ENCODE peak calls at places on chromosomes 7 and 10, in six cellular contexts. One of them, this sample, is unnamed.

GRCh38 chr7:98223898-98224700 is 12.9 kb downstream of the BHLHA15 start:
- DNase-seq in cardiac muscle cell: no peak
- DNase-seq in stomach: no peak
- DNase-seq in effector memory CD4-positive, alpha-beta T cell: no peak
- DNase-seq in fibroblast of villous mesenchyme: no peak
- DNase-seq in fibroblast of lung: no peak
- DNase-seq in this sample: no peak

GRCh38 chr7:151415375-151416112 is 5.7 kb upstream of the WDR86 start:
- DNase-seq in cardiac muscle cell: no peak
- DNase-seq in fibroblast of villous mesenchyme: peak
- DNase-seq in fibroblast of lung: no peak
- DNase-seq in stomach: no peak
- DNase-seq in effector memory CD4-positive, alpha-beta T cell: no peak
- DNase-seq in this sample: peak

GRCh38 chr10:128086003-128086863 is 40.0 kb downstream of the MKI67 start:
- DNase-seq in fibroblast of villous mesenchyme: no peak
- DNase-seq in cardiac muscle cell: no peak
- DNase-seq in fibroblast of lung: no peak
- DNase-seq in stomach: no peak
- DNase-seq in effector memory CD4-positive, alpha-beta T cell: no peak
- DNase-seq in this sample: peak

GRCh38 chr7:74216361-74216761 is 6.6 kb downstream of the LAT2 start:
- DNase-seq in fibroblast of villous mesenchyme: no peak
- DNase-seq in cardiac muscle cell: no peak
- DNase-seq in fibroblast of lung: no peak
- DNase-seq in stomach: no peak
- DNase-seq in effector memory CD4-positive, alpha-beta T cell: no peak
- DNase-seq in this sample: no peak

GRCh38 chr7:46559194-46559576 is 638.1 kb upstream of the IGFBP3 start:
- DNase-seq in fibroblast of villous mesenchyme: peak
- DNase-seq in stomach: no peak
- DNase-seq in effector memory CD4-positive, alpha-beta T cell: no peak
- DNase-seq in fibroblast of lung: peak
- DNase-seq in cardiac muscle cell: no peak
- DNase-seq in this sample: peak

GRCh38 chr7:47513741-47514241 is 68.1 kb downstream of the TNS3 start:
- DNase-seq in stomach: no peak
- DNase-seq in fibroblast of lung: peak
- DNase-seq in effector memory CD4-positive, alpha-beta T cell: no peak
- DNase-seq in cardiac muscle cell: peak
- DNase-seq in fibroblast of villous mesenchyme: peak
- DNase-seq in this sample: peak

GRCh38 chr7:149497467-149498261 is at the start of gene ZNF746:
- DNase-seq in fibroblast of lung: peak
- DNase-seq in effector memory CD4-positive, alpha-beta T cell: peak
- DNase-seq in stomach: peak
- DNase-seq in fibroblast of villous mesenchyme: peak
- DNase-seq in cardiac muscle cell: peak
- DNase-seq in this sample: peak

GRCh38 chr10:89062861-89063260 is 72.3 kb downstream of the FAS start:
- DNase-seq in cardiac muscle cell: no peak
- DNase-seq in effector memory CD4-positive, alpha-beta T cell: no peak
- DNase-seq in fibroblast of lung: peak
- DNase-seq in fibroblast of villous mesenchyme: no peak
- DNase-seq in stomach: peak
- DNase-seq in this sample: no peak

GRCh38 chr7:84237533-84238173 is 43.1 kb upstream of the SEMA3A start:
- DNase-seq in fibroblast of lung: peak
- DNase-seq in effector memory CD4-positive, alpha-beta T cell: no peak
- DNase-seq in cardiac muscle cell: no peak
- DNase-seq in stomach: no peak
- DNase-seq in fibroblast of villous mesenchyme: peak
- DNase-seq in this sample: peak

GRCh38 chr10:111281516-111281915 is 204.7 kb downstream of the ADRA2A start:
- DNase-seq in effector memory CD4-positive, alpha-beta T cell: no peak
- DNase-seq in fibroblast of lung: no peak
- DNase-seq in fibroblast of villous mesenchyme: peak
- DNase-seq in stomach: no peak
- DNase-seq in cardiac muscle cell: peak
- DNase-seq in this sample: peak

GRCh38 chr7:56105508-56105907 is 768 bp downstream of the CHCHD2 start:
- DNase-seq in effector memory CD4-positive, alpha-beta T cell: peak
- DNase-seq in stomach: no peak
- DNase-seq in fibroblast of lung: peak
- DNase-seq in cardiac muscle cell: no peak
- DNase-seq in fibroblast of villous mesenchyme: peak
- DNase-seq in this sample: peak

GRCh38 chr10:76022366-76022765 is 590.9 kb downstream of the LRMDA start:
- DNase-seq in stomach: no peak
- DNase-seq in effector memory CD4-positive, alpha-beta T cell: no peak
- DNase-seq in cardiac muscle cell: no peak
- DNase-seq in fibroblast of villous mesenchyme: no peak
- DNase-seq in fibroblast of lung: no peak
- DNase-seq in this sample: no peak

GRCh38 chr7:130490888-130491771 is 755 bp upstream of the MEST start:
- DNase-seq in effector memory CD4-positive, alpha-beta T cell: no peak
- DNase-seq in stomach: peak
- DNase-seq in fibroblast of lung: peak
- DNase-seq in cardiac muscle cell: peak
- DNase-seq in fibroblast of villous mesenchyme: peak
- DNase-seq in this sample: peak

GRCh38 chr10:47165711-47166404 is 134.1 kb upstream of the GDF10 start:
- DNase-seq in stomach: no peak
- DNase-seq in fibroblast of lung: peak
- DNase-seq in cardiac muscle cell: no peak
- DNase-seq in fibroblast of villous mesenchyme: peak
- DNase-seq in effector memory CD4-positive, alpha-beta T cell: no peak
- DNase-seq in this sample: peak

GRCh38 chr7:66157060-66157459 is 42.4 kb downstream of the CRCP start:
- DNase-seq in cardiac muscle cell: no peak
- DNase-seq in fibroblast of lung: no peak
- DNase-seq in fibroblast of villous mesenchyme: peak
- DNase-seq in stomach: no peak
- DNase-seq in effector memory CD4-positive, alpha-beta T cell: no peak
- DNase-seq in this sample: no peak

GRCh38 chr7:44063894-44064651 is 1.3 kb downstream of the PGAM2 start:
- DNase-seq in cardiac muscle cell: no peak
- DNase-seq in fibroblast of villous mesenchyme: no peak
- DNase-seq in stomach: no peak
- DNase-seq in fibroblast of lung: no peak
- DNase-seq in effector memory CD4-positive, alpha-beta T cell: no peak
- DNase-seq in this sample: no peak

GRCh38 chr7:24908166-24908565 is 71.8 kb downstream of the OSBPL3 start:
- DNase-seq in fibroblast of villous mesenchyme: no peak
- DNase-seq in fibroblast of lung: no peak
- DNase-seq in effector memory CD4-positive, alpha-beta T cell: no peak
- DNase-seq in stomach: no peak
- DNase-seq in cardiac muscle cell: no peak
- DNase-seq in this sample: no peak

GRCh38 chr10:97196213-97197029 is 10.7 kb upstream of the SLIT1 start:
- DNase-seq in effector memory CD4-positive, alpha-beta T cell: peak
- DNase-seq in fibroblast of lung: peak
- DNase-seq in stomach: peak
- DNase-seq in fibroblast of villous mesenchyme: peak
- DNase-seq in cardiac muscle cell: peak
- DNase-seq in this sample: peak

GRCh38 chr7:48660482-48660881 is 263.9 kb upstream of the CDC14C start:
- DNase-seq in stomach: no peak
- DNase-seq in fibroblast of lung: no peak
- DNase-seq in fibroblast of villous mesenchyme: no peak
- DNase-seq in cardiac muscle cell: no peak
- DNase-seq in effector memory CD4-positive, alpha-beta T cell: no peak
- DNase-seq in this sample: no peak

GRCh38 chr7:4079366-4079765 is 602.7 kb upstream of the FOXK1 start:
- DNase-seq in fibroblast of lung: no peak
- DNase-seq in cardiac muscle cell: no peak
- DNase-seq in stomach: peak
- DNase-seq in effector memory CD4-positive, alpha-beta T cell: no peak
- DNase-seq in fibroblast of villous mesenchyme: no peak
- DNase-seq in this sample: no peak

GRCh38 chr7:29179110-29179509 is 15.5 kb upstream of the CHN2 start:
- DNase-seq in fibroblast of lung: no peak
- DNase-seq in cardiac muscle cell: no peak
- DNase-seq in stomach: no peak
- DNase-seq in effector memory CD4-positive, alpha-beta T cell: no peak
- DNase-seq in fibroblast of villous mesenchyme: no peak
- DNase-seq in this sample: no peak

GRCh38 chr10:132931258-132931657 is 11.1 kb downstream of the CFAP46 start:
- DNase-seq in fibroblast of villous mesenchyme: no peak
- DNase-seq in effector memory CD4-positive, alpha-beta T cell: no peak
- DNase-seq in stomach: no peak
- DNase-seq in cardiac muscle cell: no peak
- DNase-seq in fibroblast of lung: no peak
- DNase-seq in this sample: no peak

GRCh38 chr7:4093492-4093891 is 588.6 kb upstream of the FOXK1 start:
- DNase-seq in stomach: no peak
- DNase-seq in fibroblast of villous mesenchyme: no peak
- DNase-seq in fibroblast of lung: no peak
- DNase-seq in cardiac muscle cell: no peak
- DNase-seq in effector memory CD4-positive, alpha-beta T cell: no peak
- DNase-seq in this sample: no peak

GRCh38 chr10:89643431-89643811 is 1.6 kb downstream of the PANK1 start:
- DNase-seq in cardiac muscle cell: no peak
- DNase-seq in effector memory CD4-positive, alpha-beta T cell: no peak
- DNase-seq in fibroblast of villous mesenchyme: no peak
- DNase-seq in fibroblast of lung: no peak
- DNase-seq in stomach: no peak
- DNase-seq in this sample: no peak

GRCh38 chr10:78706256-78706655 is 362.5 kb upstream of the ZMIZ1 start:
- DNase-seq in cardiac muscle cell: no peak
- DNase-seq in fibroblast of lung: peak
- DNase-seq in effector memory CD4-positive, alpha-beta T cell: no peak
- DNase-seq in fibroblast of villous mesenchyme: no peak
- DNase-seq in stomach: no peak
- DNase-seq in this sample: peak

GRCh38 chr10:131900350-131901152 is at the start of gene PPP2R2D:
- DNase-seq in effector memory CD4-positive, alpha-beta T cell: peak
- DNase-seq in cardiac muscle cell: peak
- DNase-seq in stomach: peak
- DNase-seq in fibroblast of lung: peak
- DNase-seq in fibroblast of villous mesenchyme: peak
- DNase-seq in this sample: peak

GRCh38 chr10:77386365-77386764 is 251.2 kb downstream of the KCNMA1 start:
- DNase-seq in cardiac muscle cell: no peak
- DNase-seq in effector memory CD4-positive, alpha-beta T cell: no peak
- DNase-seq in fibroblast of villous mesenchyme: no peak
- DNase-seq in fibroblast of lung: no peak
- DNase-seq in stomach: no peak
- DNase-seq in this sample: no peak

GRCh38 chr7:6027806-6028365 is 3.3 kb upstream of the ANKRD61 start:
- DNase-seq in fibroblast of lung: no peak
- DNase-seq in stomach: no peak
- DNase-seq in fibroblast of villous mesenchyme: no peak
- DNase-seq in effector memory CD4-positive, alpha-beta T cell: no peak
- DNase-seq in cardiac muscle cell: no peak
- DNase-seq in this sample: no peak

GRCh38 chr7:6028563-6028962 is 2.6 kb upstream of the ANKRD61 start:
- DNase-seq in fibroblast of villous mesenchyme: no peak
- DNase-seq in fibroblast of lung: no peak
- DNase-seq in cardiac muscle cell: no peak
- DNase-seq in stomach: no peak
- DNase-seq in effector memory CD4-positive, alpha-beta T cell: no peak
- DNase-seq in this sample: no peak

GRCh38 chr7:6026917-6027316 is 4.3 kb upstream of the ANKRD61 start:
- DNase-seq in effector memory CD4-positive, alpha-beta T cell: no peak
- DNase-seq in cardiac muscle cell: no peak
- DNase-seq in fibroblast of villous mesenchyme: no peak
- DNase-seq in fibroblast of lung: no peak
- DNase-seq in stomach: no peak
- DNase-seq in this sample: no peak

GRCh38 chr7:6023974-6024435 is 7.2 kb upstream of the ANKRD61 start:
- DNase-seq in effector memory CD4-positive, alpha-beta T cell: no peak
- DNase-seq in fibroblast of lung: no peak
- DNase-seq in fibroblast of villous mesenchyme: no peak
- DNase-seq in cardiac muscle cell: no peak
- DNase-seq in stomach: no peak
- DNase-seq in this sample: no peak

GRCh38 chr7:6026011-6026819 is 5.0 kb upstream of the ANKRD61 start:
- DNase-seq in effector memory CD4-positive, alpha-beta T cell: peak
- DNase-seq in cardiac muscle cell: peak
- DNase-seq in stomach: peak
- DNase-seq in fibroblast of lung: peak
- DNase-seq in fibroblast of villous mesenchyme: peak
- DNase-seq in this sample: peak
- H3K4me3 ChIP-seq in effector memory CD4-positive, alpha-beta T cell: peak
- H3K4me3 ChIP-seq in cardiac muscle cell: no peak
- H3K4me3 ChIP-seq in stomach: peak
- H3K4me3 ChIP-seq in fibroblast of lung: no peak
- H3K4me3 ChIP-seq in fibroblast of villous mesenchyme: no peak
- H3K4me3 ChIP-seq in this sample: no peak

DNA sequence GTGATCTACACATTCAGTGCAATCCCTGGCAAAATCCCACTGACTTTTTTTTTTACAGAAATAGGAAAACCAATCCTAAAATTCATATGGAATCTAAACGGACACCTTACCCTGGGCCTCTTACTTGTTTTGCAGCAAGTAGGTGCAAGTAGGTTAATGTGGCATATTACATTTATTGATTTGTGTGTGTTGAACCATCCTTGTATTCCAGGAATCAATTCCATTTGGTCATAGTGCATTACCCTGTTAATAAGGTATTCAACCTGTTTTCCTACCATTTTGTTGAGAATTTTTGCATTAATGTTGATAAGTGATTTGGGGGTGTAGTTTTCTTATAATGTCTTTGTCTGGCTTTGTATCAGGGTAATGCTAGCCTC is 13.6 kb upstream of the FKBP9 start:
- DNase-seq in fibroblast of villous mesenchyme: no peak
- DNase-seq in effector memory CD4-positive, alpha-beta T cell: no peak
- DNase-seq in cardiac muscle cell: no peak
- DNase-seq in stomach: no peak
- DNase-seq in fibroblast of lung: no peak
- DNase-seq in this sample: no peak
- H3K4me3 ChIP-seq in fibroblast of villous mesenchyme: no peak
- H3K4me3 ChIP-seq in effector memory CD4-positive, alpha-beta T cell: no peak
- H3K4me3 ChIP-seq in cardiac muscle cell: no peak
- H3K4me3 ChIP-seq in stomach: no peak
- H3K4me3 ChIP-seq in fibroblast of lung: no peak
- H3K4me3 ChIP-seq in this sample: no peak

DNA sequence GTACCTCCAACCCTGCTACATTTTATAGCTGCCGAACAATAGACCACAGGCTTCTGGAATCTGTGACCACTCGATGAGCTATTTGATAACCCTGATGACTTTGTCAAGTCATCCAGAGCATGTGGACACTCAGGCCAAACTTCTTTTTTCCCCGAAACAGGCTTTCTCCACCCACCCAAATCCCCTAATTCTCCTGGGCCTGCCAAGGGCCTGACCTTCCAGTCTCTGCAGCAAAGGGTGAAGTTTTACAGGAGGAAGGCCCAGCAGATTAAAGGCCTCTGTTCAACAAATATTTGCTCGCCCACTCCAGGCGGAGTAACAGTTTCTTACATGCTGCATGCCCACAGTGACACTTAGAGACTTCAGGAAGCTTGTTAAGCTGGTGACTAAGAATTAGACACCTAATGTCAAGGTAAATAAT is 2.0 kb downstream of the JCAD start:
- DNase-seq in stomach: no peak
- DNase-seq in effector memory CD4-positive, alpha-beta T cell: no peak
- DNase-seq in cardiac muscle cell: no peak
- DNase-seq in fibroblast of lung: peak
- DNase-seq in fibroblast of villous mesenchyme: peak
- DNase-seq in this sample: peak
- H3K4me3 ChIP-seq in stomach: peak
- H3K4me3 ChIP-seq in effector memory CD4-positive, alpha-beta T cell: no peak
- H3K4me3 ChIP-seq in cardiac muscle cell: peak
- H3K4me3 ChIP-seq in fibroblast of lung: peak
- H3K4me3 ChIP-seq in fibroblast of villous mesenchyme: peak
- H3K4me3 ChIP-seq in this sample: no peak

GRCh38 chr10:95540514-95541052 is 20.6 kb downstream of the SORBS1 start:
- DNase-seq in cardiac muscle cell: no peak
- DNase-seq in effector memory CD4-positive, alpha-beta T cell: no peak
- DNase-seq in fibroblast of villous mesenchyme: no peak
- DNase-seq in fibroblast of lung: no peak
- DNase-seq in stomach: no peak
- DNase-seq in this sample: no peak
- H3K4me3 ChIP-seq in cardiac muscle cell: no peak
- H3K4me3 ChIP-seq in effector memory CD4-positive, alpha-beta T cell: no peak
- H3K4me3 ChIP-seq in fibroblast of villous mesenchyme: no peak
- H3K4me3 ChIP-seq in fibroblast of lung: no peak
- H3K4me3 ChIP-seq in stomach: no peak
- H3K4me3 ChIP-seq in this sample: no peak

This sample was measured in epithelial cell of esophagus.